ENCODE peak calls at places on chromosomes 7 and 10, in seven cellular contexts. Q, M, F, A, H, K and N are unnamed samples.

GRCh38 chr10:5775705-5776104 is 37.5 kb downstream of the GDI2 start:
- DNase-seq in F (no peak), H (no peak), Q (no peak), A (no peak), K (no peak), M (no peak), N (no peak)

GRCh38 chr7:10824154-10824553 is 149.5 kb upstream of the PHF14 start:
- DNase-seq in M (no peak), F (no peak), H (no peak), Q (no peak), K (no peak), A (no peak), N (no peak)

GRCh38 chr10:3402334-3402733 is 229.8 kb upstream of the PITRM1 start:
- DNase-seq in H (no peak), A (no peak), K (no peak), M (no peak), Q (no peak), F (no peak), N (no peak)

GRCh38 chr7:44581426-44581906 is 565 bp downstream of the TMED4 start:
- DNase-seq in F (no peak), M (no peak), A (no peak), K (no peak), H (no peak), Q (peak), N (no peak)

GRCh38 chr10:29828440-29828894 is 193.7 kb upstream of the SVIL start:
- DNase-seq in F (no peak), M (no peak), H (no peak), A (no peak), Q (no peak), K (no peak), N (no peak)

GRCh38 chr10:33073641-33074410 is 115.8 kb upstream of the ITGB1 start:
- DNase-seq in K (no peak), H (no peak), A (no peak), F (no peak), Q (peak), M (no peak), N (no peak)

GRCh38 chr10:35821339-35821911 is 179.3 kb upstream of the FZD8 start:
- DNase-seq in M (no peak), H (peak), A (no peak), Q (peak), F (no peak), K (no peak), N (no peak)

GRCh38 chr7:94654764-94655561 is 970 bp downstream of the SGCE start:
- DNase-seq in A (peak), F (no peak), Q (no peak), M (no peak), K (no peak), H (no peak), N (no peak)

GRCh38 chr10:119786117-119786769 is 60.4 kb downstream of the INPP5F start:
- DNase-seq in F (no peak), Q (no peak), K (no peak), H (no peak), A (no peak), M (peak), N (no peak)

GRCh38 chr10:86500846-86501245 is 20.7 kb downstream of the WAPL start:
- DNase-seq in H (no peak), M (no peak), F (no peak), Q (peak), K (no peak), A (no peak), N (no peak)

GRCh38 chr10:75424553-75424952 is 6.9 kb upstream of the LRMDA start:
- DNase-seq in H (no peak), K (no peak), M (no peak), Q (no peak), A (no peak), F (no peak), N (no peak)

GRCh38 chr7:110397927-110398660 is 692.8 kb upstream of the LRRN3 start:
- DNase-seq in Q (no peak), A (no peak), K (no peak), F (no peak), H (no peak), M (no peak), N (no peak)

GRCh38 chr7:119270045-119270464 is 1002.9 kb upstream of the KCND2 start:
- DNase-seq in K (peak), F (no peak), H (no peak), A (peak), Q (peak), M (peak), N (peak)

GRCh38 chr10:89262331-89263020 is 10.9 kb upstream of the LIPA start:
- DNase-seq in Q (peak), H (no peak), F (peak), M (no peak), A (no peak), K (no peak), N (no peak)

GRCh38 chr10:75083972-75084833 is 27.3 kb upstream of the SAMD8 start:
- DNase-seq in Q (peak), M (no peak), F (no peak), K (no peak), A (peak), H (no peak), N (peak)

GRCh38 chr7:130009848-130010688 is 41.1 kb downstream of the ZC3HC1 start:
- DNase-seq in H (no peak), K (peak), Q (peak), A (peak), F (peak), M (peak), N (no peak)

GRCh38 chr10:88091490-88092061 is 228.2 kb downstream of the PTEN start:
- DNase-seq in A (no peak), Q (peak), M (no peak), F (no peak), H (no peak), K (no peak), N (no peak)

GRCh38 chr10:97278491-97278989 is 13.9 kb downstream of the ARHGAP19 start:
- DNase-seq in K (peak), Q (peak), H (no peak), A (no peak), F (peak), M (peak), N (peak)

GRCh38 chr10:11846542-11846941 is 23.4 kb downstream of the PROSER2 start:
- DNase-seq in M (no peak), A (no peak), Q (no peak), F (peak), K (no peak), H (no peak), N (no peak)

GRCh38 chr10:28839600-28840007 is 162.3 kb downstream of the BAMBI start:
- DNase-seq in Q (no peak), F (no peak), A (peak), H (no peak), K (peak), M (no peak), N (peak)

GRCh38 chr10:126945351-126946035 is 40.3 kb downstream of the DOCK1 start:
- DNase-seq in A (no peak), M (no peak), Q (peak), K (no peak), H (no peak), F (peak), N (no peak)

GRCh38 chr10:14487511-14487909 is 156.8 kb upstream of the FRMD4A start:
- DNase-seq in A (no peak), F (no peak), K (no peak), H (no peak), M (peak), Q (peak), N (no peak)

GRCh38 chr7:50826371-50827172 is 43.9 kb upstream of the GRB10 start:
- DNase-seq in H (no peak), K (peak), Q (peak), A (no peak), M (no peak), F (peak), N (no peak)

GRCh38 chr10:118501637-118502440 is 93.6 kb downstream of the PRLHR start:
- DNase-seq in F (no peak), H (peak), Q (peak), A (no peak), M (no peak), K (peak), N (no peak)

GRCh38 chr7:116610210-116610609 is 61.8 kb upstream of the MET start:
- DNase-seq in H (no peak), Q (no peak), M (no peak), K (no peak), A (no peak), F (peak), N (no peak)

GRCh38 chr7:119959811-119960210 is 313.2 kb upstream of the KCND2 start:
- DNase-seq in K (no peak), Q (peak), A (no peak), M (no peak), H (no peak), F (no peak), N (no peak)

GRCh38 chr7:5143935-5144903 is 45.8 kb upstream of the WIPI2 start:
- DNase-seq in H (no peak), A (peak), F (no peak), K (no peak), M (no peak), Q (no peak), N (no peak)

GRCh38 chr7:135247746-135248471 is 14.3 kb downstream of the STRA8 start:
- DNase-seq in K (no peak), Q (no peak), H (no peak), F (no peak), M (no peak), A (no peak), N (no peak)

GRCh38 chr7:6181136-6181535 is 91.3 kb downstream of the CYTH3 start:
- DNase-seq in A (no peak), M (no peak), F (no peak), K (no peak), H (no peak), Q (peak), N (no peak)

GRCh38 chr7:134182078-134182477 is 54.9 kb downstream of the LRGUK start:
- DNase-seq in K (no peak), M (no peak), F (no peak), Q (peak), H (no peak), A (no peak), N (no peak)

DNA sequence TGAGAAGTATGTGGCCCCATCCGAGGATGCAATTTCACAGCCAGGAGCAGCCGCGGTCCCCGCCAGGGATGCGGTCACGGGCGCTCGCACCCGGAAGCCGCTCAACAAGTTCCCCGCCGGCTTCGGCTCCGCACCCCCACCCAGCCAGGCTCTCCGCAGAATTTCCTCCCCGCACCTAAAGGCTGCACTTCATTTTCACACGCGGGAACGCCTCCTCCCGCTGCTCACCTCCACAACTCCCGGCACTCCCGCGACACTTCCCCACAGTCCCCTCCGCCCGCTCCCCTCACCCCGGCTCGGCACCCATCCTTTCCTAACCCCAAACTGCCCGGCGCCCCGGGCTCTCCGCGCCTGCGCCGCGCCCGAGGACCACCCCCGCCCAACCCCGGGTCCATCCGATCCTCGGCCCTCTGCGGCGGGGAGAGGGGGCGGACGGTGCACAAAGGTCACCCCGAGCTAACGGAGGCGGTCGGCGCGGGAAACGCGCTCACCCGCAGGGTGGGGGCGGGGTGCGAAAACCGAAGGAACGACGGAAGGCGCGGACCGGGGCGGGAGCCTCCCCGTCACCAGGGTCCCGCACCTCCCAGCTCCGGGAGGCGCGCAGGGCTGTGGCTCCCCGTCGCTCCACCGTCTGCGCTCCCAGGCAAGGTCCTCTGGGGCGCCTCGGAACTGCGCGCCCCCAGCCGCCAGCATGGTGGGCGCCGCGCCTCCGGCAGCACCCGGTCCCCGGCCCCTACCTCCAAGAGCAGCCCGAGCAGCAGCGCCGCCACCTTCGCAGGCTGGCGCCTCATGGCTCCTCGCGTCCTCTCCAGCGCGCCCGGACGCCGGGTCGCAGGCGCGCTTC is 546 bp downstream of the VOPP1 start:
- DNase-seq in H (no peak), Q (peak), K (no peak), F (no peak), M (no peak), A (peak), N (no peak)
- TF ChIP-seq CTCF in H (no peak), Q (no peak), K (no peak), F (no peak), M (no peak), A (no peak), N (no peak)

GRCh38 chr10:82674036-82674435 is 799.0 kb downstream of the NRG3 start:
- DNase-seq in A (no peak), Q (peak), M (no peak), K (no peak), H (no peak), F (no peak), N (no peak)

GRCh38 chr10:82668266-82668665 is 793.3 kb downstream of the NRG3 start:
- DNase-seq in F (no peak), A (no peak), H (no peak), M (no peak), K (no peak), Q (no peak), N (no peak)
- H3K4me3 ChIP-seq in F (no peak), A (no peak), H (no peak), M (no peak), K (no peak), Q (no peak), N (no peak)

DNA sequence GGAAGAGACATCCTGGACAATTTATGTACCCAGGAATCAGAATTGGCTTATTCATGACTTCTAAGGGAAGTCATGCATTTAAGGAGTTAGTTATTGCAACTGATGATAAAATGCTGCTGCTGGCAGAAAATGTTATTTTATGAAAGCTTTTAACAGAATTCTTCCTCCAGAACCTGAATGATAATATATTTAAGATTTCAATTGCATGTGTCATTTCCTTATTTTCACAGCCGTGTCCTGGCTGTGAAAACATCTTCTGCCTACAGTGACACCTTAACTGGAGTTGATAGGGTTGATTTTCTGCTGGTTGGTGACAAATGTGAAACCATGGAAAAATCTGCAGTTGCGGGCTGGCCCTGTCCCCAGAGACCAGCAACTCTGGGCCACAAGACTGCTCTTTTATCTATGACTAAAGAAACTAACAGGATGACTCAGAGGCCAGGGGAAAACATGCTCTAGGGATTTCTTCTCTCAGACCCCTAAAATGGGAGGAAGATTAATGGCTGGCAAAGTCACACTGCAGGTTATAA is 12.3 kb upstream of the TRUB1 start:
- DNase-seq in K (peak), Q (peak), M (no peak), H (no peak), F (no peak), A (peak), N (no peak)
- TF ChIP-seq CTCF in K (no peak), Q (no peak), M (no peak), H (no peak), F (no peak), A (no peak), N (no peak)

DNA sequence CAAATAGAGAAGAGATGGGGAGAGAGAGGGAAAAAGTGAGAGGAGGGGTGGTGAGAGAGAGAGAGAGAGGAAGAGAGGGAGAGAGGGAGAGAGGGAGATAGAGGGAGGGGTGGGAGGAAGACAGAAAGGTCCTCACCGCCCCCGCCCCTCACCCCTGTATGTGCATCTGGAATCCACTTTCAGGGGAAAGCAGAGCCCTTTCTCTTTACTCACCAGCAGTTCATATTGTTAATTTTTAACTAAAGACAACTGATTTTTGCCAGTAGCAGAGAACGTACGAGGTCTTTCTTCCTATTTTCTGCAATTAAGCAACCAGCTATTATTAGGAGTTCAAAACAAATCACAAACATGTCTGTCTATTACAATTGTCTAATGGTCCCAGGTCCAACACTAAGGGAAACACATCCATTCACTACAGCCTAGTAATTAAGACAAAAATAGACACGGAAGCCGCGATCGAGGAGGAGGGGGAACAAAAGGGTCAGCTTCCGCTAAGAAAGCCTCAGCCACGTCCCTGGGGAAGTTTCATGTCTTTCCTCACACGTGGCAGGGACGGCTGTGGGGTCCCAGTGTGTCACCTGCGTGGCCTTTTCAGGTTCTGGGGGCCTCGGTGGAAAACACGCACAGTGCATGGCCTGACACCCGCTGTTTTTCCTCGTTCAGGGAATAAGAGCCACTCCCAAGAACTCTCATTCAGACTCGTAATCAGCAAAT is 572.1 kb downstream of the PTPRN2 start:
- DNase-seq in H (no peak), K (no peak), F (no peak), Q (no peak), M (no peak), A (no peak), N (no peak)
- H3K4me3 ChIP-seq in H (peak), K (no peak), F (no peak), Q (no peak), M (no peak), A (peak), N (no peak)

DNA sequence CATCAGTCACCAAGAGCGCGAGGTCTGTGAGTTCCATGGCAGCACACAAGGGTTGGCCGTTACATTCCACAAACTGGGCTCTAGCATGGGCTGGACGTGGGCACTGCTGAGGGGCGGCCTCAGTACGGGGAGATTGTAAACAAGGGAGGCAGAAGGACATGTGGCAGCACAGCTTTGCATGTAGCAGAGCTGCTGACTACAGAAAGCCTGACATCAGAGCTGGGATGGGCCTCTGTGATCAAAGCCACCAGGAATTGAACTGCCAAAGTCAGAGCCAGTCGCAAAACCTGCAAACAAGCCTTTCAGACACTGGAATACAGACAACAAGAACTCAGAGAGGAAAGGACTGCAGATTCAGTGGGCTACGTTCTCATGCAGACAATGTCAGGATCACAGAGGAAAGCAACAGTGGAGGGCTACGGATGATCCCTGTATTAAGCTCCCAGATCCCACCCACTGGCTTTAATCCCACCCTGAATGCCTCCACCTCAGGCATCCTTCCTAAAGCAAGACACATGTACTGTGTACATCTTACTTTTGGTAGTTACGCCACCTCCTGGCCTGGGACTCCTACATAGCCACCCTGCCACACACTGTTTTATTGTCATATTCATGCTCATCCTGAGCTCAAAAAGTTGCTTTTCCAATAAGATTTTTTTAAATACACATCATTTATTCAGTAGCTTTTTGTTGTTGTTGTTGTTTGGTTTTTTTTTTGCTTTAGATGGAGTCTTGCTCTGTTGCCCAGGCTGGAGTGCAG is 291.1 kb upstream of the IMMP2L start:
- DNase-seq in F (no peak), M (no peak), A (no peak), H (peak), Q (no peak), K (no peak), N (no peak)
- TF ChIP-seq CTCF in F (peak), M (peak), A (peak), H (no peak), Q (no peak), K (no peak), N (peak)

GRCh38 chr10:69220041-69220451 is at the start of gene HKDC1:
- DNase-seq in F (no peak), Q (no peak), K (peak), H (no peak), A (no peak), M (no peak), N (no peak)

GRCh38 chr10:69224862-69225657 is 4.9 kb downstream of the HKDC1 start:
- DNase-seq in H (no peak), K (no peak), Q (peak), F (no peak), M (no peak), A (no peak), N (no peak)

GRCh38 chr10:69223028-69223342 is 2.9 kb downstream of the HKDC1 start:
- DNase-seq in M (no peak), Q (no peak), H (no peak), A (no peak), K (no peak), F (no peak), N (no peak)

GRCh38 chr10:69220510-69220909 is 378 bp downstream of the HKDC1 start:
- DNase-seq in K (no peak), A (no peak), M (no peak), F (no peak), H (no peak), Q (peak), N (no peak)

GRCh38 chr10:69222157-69223027 is 2.3 kb downstream of the HKDC1 start:
- DNase-seq in A (no peak), M (peak), K (peak), F (no peak), Q (peak), H (no peak), N (no peak)
- H3K4me3 ChIP-seq in A (no peak), M (peak), K (peak), F (no peak), Q (peak), H (no peak), N (no peak)

DNA sequence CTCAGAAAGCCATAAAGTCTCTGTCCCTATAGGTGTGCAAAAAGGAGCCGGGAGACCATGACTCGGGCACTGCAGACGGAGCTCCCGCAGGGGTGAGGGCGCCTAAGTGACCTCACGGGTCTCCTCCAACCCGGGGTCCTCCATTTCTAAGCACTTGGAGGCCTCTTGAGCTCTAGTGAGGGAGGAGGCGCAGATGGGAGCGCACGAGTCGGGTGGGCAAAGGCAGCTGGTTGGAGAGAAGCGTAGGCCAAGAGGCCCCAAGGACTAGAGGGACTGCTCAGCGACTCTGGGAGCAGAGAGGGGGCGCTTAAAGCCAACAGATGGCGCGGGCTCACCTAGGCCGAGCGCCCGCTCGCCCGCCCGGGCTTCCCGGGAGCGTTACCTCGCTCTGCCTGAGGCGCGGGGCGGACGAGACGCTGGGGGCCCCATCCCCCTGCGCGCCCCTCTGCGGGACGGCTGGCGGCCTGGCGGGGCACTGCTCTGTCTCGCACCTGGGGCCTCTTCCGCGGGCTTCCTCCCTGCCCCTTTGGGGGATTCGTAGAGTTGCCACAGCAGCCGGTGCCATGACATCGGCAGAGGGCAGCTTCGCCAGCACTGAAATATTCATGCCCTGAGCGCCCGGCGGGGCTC is 521 bp upstream of the CDH23 start:
- DNase-seq in A (peak), F (no peak), K (no peak), H (no peak), Q (no peak), M (no peak), N (no peak)
- TF ChIP-seq CTCF in A (peak), F (no peak), K (peak), H (peak), Q (peak), M (peak), N (no peak)